ENCODE peak calls at places on chromosome 3, in eight cellular contexts. One of them, this sample, is unnamed.
A peak's percentile ranks its signal among the peaks of the same experiment; 100 is the strongest.

GRCh38 chr3:62416109-62416508 is 42.8 kb upstream of the FEZF2 start:
- DNase-seq in stimulated activated CD4-positive, alpha-beta T cell treated with anti-CD3 and anti-CD28 coated beads, Interleukin-1b, Interleukin-23, amount 100 ng/mL, for 1 hour: no peak
- DNase-seq in T-helper 9 cell: no peak
- DNase-seq in posterior vena cava: no peak
- DNase-seq in AG20443: no peak
- DNase-seq in D341Med: no peak
- DNase-seq in small intestine: no peak
- DNase-seq in HT-29: no peak
- DNase-seq in this sample: no peak

GRCh38 chr3:66499881-66500574 is 794 bp downstream of the LRIG1 start:
- DNase-seq in AG20443: peak; percentile 49
- DNase-seq in stimulated activated CD4-positive, alpha-beta T cell treated with anti-CD3 and anti-CD28 coated beads, Interleukin-1b, Interleukin-23, amount 100 ng/mL, for 1 hour: no peak
- DNase-seq in posterior vena cava: peak; percentile 84
- DNase-seq in D341Med: peak; percentile 75
- DNase-seq in T-helper 9 cell: peak; percentile 19
- DNase-seq in small intestine: peak; percentile 47
- DNase-seq in HT-29: no peak
- DNase-seq in this sample: peak; percentile 38

GRCh38 chr3:184815046-184815930 is 3.3 kb downstream of the VPS8 start:
- DNase-seq in posterior vena cava: no peak
- DNase-seq in small intestine: no peak
- DNase-seq in HT-29: no peak
- DNase-seq in D341Med: no peak
- DNase-seq in stimulated activated CD4-positive, alpha-beta T cell treated with anti-CD3 and anti-CD28 coated beads, Interleukin-1b, Interleukin-23, amount 100 ng/mL, for 1 hour: no peak
- DNase-seq in AG20443: peak; percentile 19
- DNase-seq in T-helper 9 cell: no peak
- DNase-seq in this sample: no peak

GRCh38 chr3:65951836-65952505 is 86.7 kb downstream of the MAGI1 start:
- DNase-seq in HT-29: peak; percentile 45
- DNase-seq in AG20443: no peak
- DNase-seq in D341Med: no peak
- DNase-seq in posterior vena cava: no peak
- DNase-seq in T-helper 9 cell: no peak
- DNase-seq in stimulated activated CD4-positive, alpha-beta T cell treated with anti-CD3 and anti-CD28 coated beads, Interleukin-1b, Interleukin-23, amount 100 ng/mL, for 1 hour: no peak
- DNase-seq in small intestine: no peak
- DNase-seq in this sample: no peak

GRCh38 chr3:165643433-165643824 is 193.8 kb downstream of the BCHE start:
- DNase-seq in AG20443: no peak
- DNase-seq in T-helper 9 cell: no peak
- DNase-seq in HT-29: peak; percentile 63
- DNase-seq in posterior vena cava: no peak
- DNase-seq in D341Med: no peak
- DNase-seq in stimulated activated CD4-positive, alpha-beta T cell treated with anti-CD3 and anti-CD28 coated beads, Interleukin-1b, Interleukin-23, amount 100 ng/mL, for 1 hour: no peak
- DNase-seq in small intestine: no peak
- DNase-seq in this sample: no peak

GRCh38 chr3:53808496-53808895 is 37.7 kb downstream of the CHDH start:
- DNase-seq in small intestine: no peak
- DNase-seq in D341Med: no peak
- DNase-seq in stimulated activated CD4-positive, alpha-beta T cell treated with anti-CD3 and anti-CD28 coated beads, Interleukin-1b, Interleukin-23, amount 100 ng/mL, for 1 hour: no peak
- DNase-seq in posterior vena cava: peak; percentile 59
- DNase-seq in HT-29: no peak
- DNase-seq in AG20443: no peak
- DNase-seq in T-helper 9 cell: no peak
- DNase-seq in this sample: no peak

GRCh38 chr3:188137062-188137461 is 16.9 kb upstream of the LPP start:
- DNase-seq in HT-29: no peak
- DNase-seq in posterior vena cava: no peak
- DNase-seq in D341Med: no peak
- DNase-seq in stimulated activated CD4-positive, alpha-beta T cell treated with anti-CD3 and anti-CD28 coated beads, Interleukin-1b, Interleukin-23, amount 100 ng/mL, for 1 hour: no peak
- DNase-seq in T-helper 9 cell: no peak
- DNase-seq in AG20443: no peak
- DNase-seq in small intestine: no peak
- DNase-seq in this sample: no peak

GRCh38 chr3:46891132-46891531 is 13.6 kb downstream of the PTH1R start:
- DNase-seq in posterior vena cava: no peak
- DNase-seq in HT-29: no peak
- DNase-seq in small intestine: no peak
- DNase-seq in AG20443: no peak
- DNase-seq in stimulated activated CD4-positive, alpha-beta T cell treated with anti-CD3 and anti-CD28 coated beads, Interleukin-1b, Interleukin-23, amount 100 ng/mL, for 1 hour: no peak
- DNase-seq in T-helper 9 cell: no peak
- DNase-seq in D341Med: no peak
- DNase-seq in this sample: no peak

GRCh38 chr3:58659051-58659675 is 7.4 kb downstream of the FAM3D start:
- DNase-seq in stimulated activated CD4-positive, alpha-beta T cell treated with anti-CD3 and anti-CD28 coated beads, Interleukin-1b, Interleukin-23, amount 100 ng/mL, for 1 hour: no peak
- DNase-seq in small intestine: peak; percentile 62
- DNase-seq in T-helper 9 cell: no peak
- DNase-seq in D341Med: no peak
- DNase-seq in AG20443: peak; percentile 64
- DNase-seq in posterior vena cava: no peak
- DNase-seq in HT-29: peak; percentile 70
- DNase-seq in this sample: peak; percentile 23

GRCh38 chr3:189119947-189120346 is 51.8 kb upstream of the TPRG1 start:
- DNase-seq in stimulated activated CD4-positive, alpha-beta T cell treated with anti-CD3 and anti-CD28 coated beads, Interleukin-1b, Interleukin-23, amount 100 ng/mL, for 1 hour: no peak
- DNase-seq in D341Med: no peak
- DNase-seq in T-helper 9 cell: no peak
- DNase-seq in small intestine: no peak
- DNase-seq in posterior vena cava: no peak
- DNase-seq in HT-29: no peak
- DNase-seq in AG20443: peak; percentile 51
- DNase-seq in this sample: no peak

GRCh38 chr3:141454906-141455602 is 31.8 kb upstream of the RASA2 start:
- DNase-seq in small intestine: peak; percentile 76
- DNase-seq in HT-29: peak; percentile 77
- DNase-seq in stimulated activated CD4-positive, alpha-beta T cell treated with anti-CD3 and anti-CD28 coated beads, Interleukin-1b, Interleukin-23, amount 100 ng/mL, for 1 hour: no peak
- DNase-seq in posterior vena cava: no peak
- DNase-seq in AG20443: peak; percentile 79
- DNase-seq in T-helper 9 cell: no peak
- DNase-seq in D341Med: peak; percentile 74
- DNase-seq in this sample: peak; percentile 89

GRCh38 chr3:186512570-186513302 is 31.4 kb downstream of the CRYGS start:
- DNase-seq in stimulated activated CD4-positive, alpha-beta T cell treated with anti-CD3 and anti-CD28 coated beads, Interleukin-1b, Interleukin-23, amount 100 ng/mL, for 1 hour: no peak
- DNase-seq in AG20443: no peak
- DNase-seq in T-helper 9 cell: no peak
- DNase-seq in D341Med: no peak
- DNase-seq in small intestine: no peak
- DNase-seq in posterior vena cava: no peak
- DNase-seq in HT-29: no peak
- DNase-seq in this sample: no peak

GRCh38 chr3:17023006-17023664 is 138.4 kb downstream of the PLCL2 start:
- DNase-seq in HT-29: no peak
- DNase-seq in D341Med: no peak
- DNase-seq in posterior vena cava: no peak
- DNase-seq in small intestine: no peak
- DNase-seq in AG20443: no peak
- DNase-seq in stimulated activated CD4-positive, alpha-beta T cell treated with anti-CD3 and anti-CD28 coated beads, Interleukin-1b, Interleukin-23, amount 100 ng/mL, for 1 hour: peak; percentile 2
- DNase-seq in T-helper 9 cell: peak; percentile 5
- DNase-seq in this sample: no peak

GRCh38 chr3:158912188-158912587 is 110.3 kb downstream of the MFSD1 start:
- DNase-seq in T-helper 9 cell: no peak
- DNase-seq in HT-29: no peak
- DNase-seq in AG20443: no peak
- DNase-seq in stimulated activated CD4-positive, alpha-beta T cell treated with anti-CD3 and anti-CD28 coated beads, Interleukin-1b, Interleukin-23, amount 100 ng/mL, for 1 hour: no peak
- DNase-seq in small intestine: no peak
- DNase-seq in D341Med: no peak
- DNase-seq in posterior vena cava: no peak
- DNase-seq in this sample: peak; percentile 56

GRCh38 chr3:49387721-49388120 is 24.1 kb downstream of the RHOA start:
- DNase-seq in AG20443: no peak
- DNase-seq in HT-29: no peak
- DNase-seq in T-helper 9 cell: no peak
- DNase-seq in stimulated activated CD4-positive, alpha-beta T cell treated with anti-CD3 and anti-CD28 coated beads, Interleukin-1b, Interleukin-23, amount 100 ng/mL, for 1 hour: no peak
- DNase-seq in posterior vena cava: no peak
- DNase-seq in D341Med: no peak
- DNase-seq in small intestine: no peak
- DNase-seq in this sample: no peak

GRCh38 chr3:161316006-161316689 is 55.2 kb downstream of the SPTSSB start:
- DNase-seq in HT-29: peak; percentile 80
- DNase-seq in stimulated activated CD4-positive, alpha-beta T cell treated with anti-CD3 and anti-CD28 coated beads, Interleukin-1b, Interleukin-23, amount 100 ng/mL, for 1 hour: no peak
- DNase-seq in AG20443: no peak
- DNase-seq in small intestine: peak; percentile 32
- DNase-seq in posterior vena cava: no peak
- DNase-seq in D341Med: no peak
- DNase-seq in T-helper 9 cell: no peak
- DNase-seq in this sample: no peak